ENCODE peak calls at places on chromosomes 11 and 22, in seven cellular contexts. One of them, this sample, is unnamed.

GRCh38 chr11:37449146-37449545 is 851.1 kb upstream of the RAG2 start:
- DNase-seq in activated CD4-positive, alpha-beta T cell treated with anti-CD3 and anti-CD28 coated beads, Interleukin-2, amount 10 ng/mL, durations not matched to agents 7 days and 5 days: no peak
- DNase-seq in mucosa of descending colon: no peak
- DNase-seq in NCI-H774: no peak
- DNase-seq in GM23248: peak
- DNase-seq in breast epithelium: no peak
- DNase-seq in ELF-1: peak
- DNase-seq in this sample: no peak

GRCh38 chr11:117621226-117621625 is 175.8 kb downstream of the DSCAML1 start:
- DNase-seq in GM23248: peak
- DNase-seq in mucosa of descending colon: no peak
- DNase-seq in breast epithelium: no peak
- DNase-seq in activated CD4-positive, alpha-beta T cell treated with anti-CD3 and anti-CD28 coated beads, Interleukin-2, amount 10 ng/mL, durations not matched to agents 7 days and 5 days: peak
- DNase-seq in NCI-H774: no peak
- DNase-seq in ELF-1: no peak
- DNase-seq in this sample: no peak

GRCh38 chr11:84800755-84801346 is 826.3 kb downstream of the DLG2 start:
- DNase-seq in NCI-H774: no peak
- DNase-seq in ELF-1: no peak
- DNase-seq in activated CD4-positive, alpha-beta T cell treated with anti-CD3 and anti-CD28 coated beads, Interleukin-2, amount 10 ng/mL, durations not matched to agents 7 days and 5 days: no peak
- DNase-seq in mucosa of descending colon: no peak
- DNase-seq in breast epithelium: no peak
- DNase-seq in GM23248: peak
- DNase-seq in this sample: no peak

GRCh38 chr11:109729761-109730160 is 307.8 kb downstream of the C11orf87 start:
- DNase-seq in NCI-H774: peak
- DNase-seq in ELF-1: peak
- DNase-seq in breast epithelium: no peak
- DNase-seq in mucosa of descending colon: peak
- DNase-seq in activated CD4-positive, alpha-beta T cell treated with anti-CD3 and anti-CD28 coated beads, Interleukin-2, amount 10 ng/mL, durations not matched to agents 7 days and 5 days: no peak
- DNase-seq in GM23248: no peak
- DNase-seq in this sample: no peak

GRCh38 chr11:46649180-46649738 is 31.9 kb downstream of the ATG13 start:
- DNase-seq in activated CD4-positive, alpha-beta T cell treated with anti-CD3 and anti-CD28 coated beads, Interleukin-2, amount 10 ng/mL, durations not matched to agents 7 days and 5 days: no peak
- DNase-seq in GM23248: peak
- DNase-seq in NCI-H774: no peak
- DNase-seq in mucosa of descending colon: no peak
- DNase-seq in ELF-1: peak
- DNase-seq in breast epithelium: no peak
- DNase-seq in this sample: no peak

GRCh38 chr11:61111786-61112517 is 9.7 kb downstream of the CD5 start:
- DNase-seq in ELF-1: no peak
- DNase-seq in mucosa of descending colon: no peak
- DNase-seq in GM23248: no peak
- DNase-seq in NCI-H774: no peak
- DNase-seq in breast epithelium: no peak
- DNase-seq in activated CD4-positive, alpha-beta T cell treated with anti-CD3 and anti-CD28 coated beads, Interleukin-2, amount 10 ng/mL, durations not matched to agents 7 days and 5 days: peak
- DNase-seq in this sample: peak

GRCh38 chr22:20906387-20906767 is 10.8 kb upstream of the CRKL start:
- DNase-seq in NCI-H774: no peak
- DNase-seq in GM23248: no peak
- DNase-seq in mucosa of descending colon: no peak
- DNase-seq in ELF-1: no peak
- DNase-seq in activated CD4-positive, alpha-beta T cell treated with anti-CD3 and anti-CD28 coated beads, Interleukin-2, amount 10 ng/mL, durations not matched to agents 7 days and 5 days: no peak
- DNase-seq in breast epithelium: no peak
- DNase-seq in this sample: no peak

GRCh38 chr11:120131941-120132644 is 5.8 kb downstream of the TRIM29 start:
- DNase-seq in mucosa of descending colon: peak
- DNase-seq in activated CD4-positive, alpha-beta T cell treated with anti-CD3 and anti-CD28 coated beads, Interleukin-2, amount 10 ng/mL, durations not matched to agents 7 days and 5 days: no peak
- DNase-seq in breast epithelium: peak
- DNase-seq in ELF-1: no peak
- DNase-seq in NCI-H774: peak
- DNase-seq in GM23248: no peak
- DNase-seq in this sample: no peak

GRCh38 chr11:134498326-134499139 is 86.5 kb upstream of the B3GAT1 start:
- DNase-seq in mucosa of descending colon: peak
- DNase-seq in NCI-H774: no peak
- DNase-seq in activated CD4-positive, alpha-beta T cell treated with anti-CD3 and anti-CD28 coated beads, Interleukin-2, amount 10 ng/mL, durations not matched to agents 7 days and 5 days: no peak
- DNase-seq in ELF-1: no peak
- DNase-seq in GM23248: no peak
- DNase-seq in breast epithelium: peak
- DNase-seq in this sample: no peak

GRCh38 chr11:126925321-126926093 is 75.1 kb downstream of the KIRREL3 start:
- DNase-seq in activated CD4-positive, alpha-beta T cell treated with anti-CD3 and anti-CD28 coated beads, Interleukin-2, amount 10 ng/mL, durations not matched to agents 7 days and 5 days: no peak
- DNase-seq in NCI-H774: no peak
- DNase-seq in breast epithelium: no peak
- DNase-seq in mucosa of descending colon: no peak
- DNase-seq in GM23248: peak
- DNase-seq in ELF-1: no peak
- DNase-seq in this sample: no peak

GRCh38 chr22:44925465-44926123 is 84.2 kb downstream of the PHF21B start:
- DNase-seq in mucosa of descending colon: no peak
- DNase-seq in breast epithelium: no peak
- DNase-seq in ELF-1: no peak
- DNase-seq in activated CD4-positive, alpha-beta T cell treated with anti-CD3 and anti-CD28 coated beads, Interleukin-2, amount 10 ng/mL, durations not matched to agents 7 days and 5 days: no peak
- DNase-seq in GM23248: no peak
- DNase-seq in NCI-H774: no peak
- DNase-seq in this sample: no peak

GRCh38 chr11:116287866-116288265 is 484.9 kb downstream of the BUD13 start:
- DNase-seq in ELF-1: no peak
- DNase-seq in NCI-H774: no peak
- DNase-seq in breast epithelium: no peak
- DNase-seq in activated CD4-positive, alpha-beta T cell treated with anti-CD3 and anti-CD28 coated beads, Interleukin-2, amount 10 ng/mL, durations not matched to agents 7 days and 5 days: no peak
- DNase-seq in GM23248: no peak
- DNase-seq in mucosa of descending colon: no peak
- DNase-seq in this sample: no peak

GRCh38 chr22:42637555-42637954 is 2.8 kb downstream of the ATP5MGL start:
- DNase-seq in ELF-1: no peak
- DNase-seq in mucosa of descending colon: no peak
- DNase-seq in breast epithelium: no peak
- DNase-seq in NCI-H774: no peak
- DNase-seq in activated CD4-positive, alpha-beta T cell treated with anti-CD3 and anti-CD28 coated beads, Interleukin-2, amount 10 ng/mL, durations not matched to agents 7 days and 5 days: no peak
- DNase-seq in GM23248: no peak
- DNase-seq in this sample: no peak

GRCh38 chr11:86743223-86744118 is 56.9 kb upstream of the PRSS23 start:
- DNase-seq in NCI-H774: peak
- DNase-seq in mucosa of descending colon: no peak
- DNase-seq in activated CD4-positive, alpha-beta T cell treated with anti-CD3 and anti-CD28 coated beads, Interleukin-2, amount 10 ng/mL, durations not matched to agents 7 days and 5 days: no peak
- DNase-seq in breast epithelium: no peak
- DNase-seq in ELF-1: peak
- DNase-seq in GM23248: peak
- DNase-seq in this sample: no peak

GRCh38 chr11:100629671-100630070 is 57.4 kb upstream of the ARHGAP42 start:
- DNase-seq in mucosa of descending colon: no peak
- DNase-seq in activated CD4-positive, alpha-beta T cell treated with anti-CD3 and anti-CD28 coated beads, Interleukin-2, amount 10 ng/mL, durations not matched to agents 7 days and 5 days: no peak
- DNase-seq in breast epithelium: no peak
- DNase-seq in ELF-1: peak
- DNase-seq in NCI-H774: no peak
- DNase-seq in GM23248: no peak
- DNase-seq in this sample: no peak

GRCh38 chr11:111344032-111344431 is 35.0 kb downstream of the POU2AF1 start:
- DNase-seq in mucosa of descending colon: no peak
- DNase-seq in ELF-1: no peak
- DNase-seq in NCI-H774: no peak
- DNase-seq in GM23248: peak
- DNase-seq in breast epithelium: no peak
- DNase-seq in activated CD4-positive, alpha-beta T cell treated with anti-CD3 and anti-CD28 coated beads, Interleukin-2, amount 10 ng/mL, durations not matched to agents 7 days and 5 days: no peak
- DNase-seq in this sample: no peak

GRCh38 chr11:45266693-45267451 is 19.3 kb downstream of the SYT13 start:
- DNase-seq in mucosa of descending colon: peak
- DNase-seq in NCI-H774: no peak
- DNase-seq in ELF-1: peak
- DNase-seq in activated CD4-positive, alpha-beta T cell treated with anti-CD3 and anti-CD28 coated beads, Interleukin-2, amount 10 ng/mL, durations not matched to agents 7 days and 5 days: peak
- DNase-seq in breast epithelium: no peak
- DNase-seq in GM23248: no peak
- DNase-seq in this sample: no peak

GRCh38 chr11:36557991-36558390 is 9.8 kb upstream of the RAG1 start:
- DNase-seq in activated CD4-positive, alpha-beta T cell treated with anti-CD3 and anti-CD28 coated beads, Interleukin-2, amount 10 ng/mL, durations not matched to agents 7 days and 5 days: no peak
- DNase-seq in breast epithelium: no peak
- DNase-seq in GM23248: no peak
- DNase-seq in mucosa of descending colon: no peak
- DNase-seq in ELF-1: no peak
- DNase-seq in NCI-H774: no peak
- DNase-seq in this sample: no peak

GRCh38 chr11:46250071-46251052 is 27.1 kb upstream of the CREB3L1 start:
- DNase-seq in NCI-H774: no peak
- DNase-seq in activated CD4-positive, alpha-beta T cell treated with anti-CD3 and anti-CD28 coated beads, Interleukin-2, amount 10 ng/mL, durations not matched to agents 7 days and 5 days: no peak
- DNase-seq in breast epithelium: no peak
- DNase-seq in ELF-1: no peak
- DNase-seq in mucosa of descending colon: no peak
- DNase-seq in GM23248: peak
- DNase-seq in this sample: no peak

GRCh38 chr11:61083601-61084147 is 18.6 kb upstream of the CD5 start:
- DNase-seq in GM23248: no peak
- DNase-seq in mucosa of descending colon: no peak
- DNase-seq in breast epithelium: no peak
- DNase-seq in NCI-H774: no peak
- DNase-seq in ELF-1: no peak
- DNase-seq in activated CD4-positive, alpha-beta T cell treated with anti-CD3 and anti-CD28 coated beads, Interleukin-2, amount 10 ng/mL, durations not matched to agents 7 days and 5 days: peak
- DNase-seq in this sample: peak

GRCh38 chr11:132631956-132632355 is 900.3 kb downstream of the OPCML start:
- DNase-seq in mucosa of descending colon: no peak
- DNase-seq in activated CD4-positive, alpha-beta T cell treated with anti-CD3 and anti-CD28 coated beads, Interleukin-2, amount 10 ng/mL, durations not matched to agents 7 days and 5 days: no peak
- DNase-seq in ELF-1: no peak
- DNase-seq in breast epithelium: no peak
- DNase-seq in GM23248: peak
- DNase-seq in NCI-H774: no peak
- DNase-seq in this sample: no peak

GRCh38 chr22:19970479-19971275 is 29.1 kb upstream of the TXNRD2 start:
- DNase-seq in mucosa of descending colon: peak
- DNase-seq in GM23248: peak
- DNase-seq in NCI-H774: no peak
- DNase-seq in activated CD4-positive, alpha-beta T cell treated with anti-CD3 and anti-CD28 coated beads, Interleukin-2, amount 10 ng/mL, durations not matched to agents 7 days and 5 days: peak
- DNase-seq in breast epithelium: peak
- DNase-seq in ELF-1: peak
- DNase-seq in this sample: peak

GRCh38 chr11:61697093-61697492 is 16.9 kb downstream of the DAGLA start:
- DNase-seq in activated CD4-positive, alpha-beta T cell treated with anti-CD3 and anti-CD28 coated beads, Interleukin-2, amount 10 ng/mL, durations not matched to agents 7 days and 5 days: no peak
- DNase-seq in ELF-1: peak
- DNase-seq in breast epithelium: peak
- DNase-seq in GM23248: no peak
- DNase-seq in NCI-H774: no peak
- DNase-seq in mucosa of descending colon: no peak
- DNase-seq in this sample: no peak

GRCh38 chr22:34688825-34689224 is 377.1 kb upstream of the ISX start:
- DNase-seq in GM23248: no peak
- DNase-seq in breast epithelium: no peak
- DNase-seq in NCI-H774: no peak
- DNase-seq in ELF-1: no peak
- DNase-seq in activated CD4-positive, alpha-beta T cell treated with anti-CD3 and anti-CD28 coated beads, Interleukin-2, amount 10 ng/mL, durations not matched to agents 7 days and 5 days: no peak
- DNase-seq in mucosa of descending colon: no peak
- DNase-seq in this sample: no peak

GRCh38 chr22:17781319-17782031 is 7.2 kb upstream of the BID start:
- DNase-seq in GM23248: peak
- DNase-seq in NCI-H774: no peak
- DNase-seq in breast epithelium: no peak
- DNase-seq in activated CD4-positive, alpha-beta T cell treated with anti-CD3 and anti-CD28 coated beads, Interleukin-2, amount 10 ng/mL, durations not matched to agents 7 days and 5 days: no peak
- DNase-seq in mucosa of descending colon: no peak
- DNase-seq in ELF-1: no peak
- DNase-seq in this sample: peak

GRCh38 chr11:68973219-68973618 is 7.6 kb downstream of the MRGPRD start:
- DNase-seq in NCI-H774: no peak
- DNase-seq in activated CD4-positive, alpha-beta T cell treated with anti-CD3 and anti-CD28 coated beads, Interleukin-2, amount 10 ng/mL, durations not matched to agents 7 days and 5 days: no peak
- DNase-seq in breast epithelium: peak
- DNase-seq in mucosa of descending colon: no peak
- DNase-seq in ELF-1: no peak
- DNase-seq in GM23248: no peak
- DNase-seq in this sample: peak

GRCh38 chr11:126358763-126359160 is 3.3 kb downstream of the ST3GAL4 start:
- DNase-seq in ELF-1: no peak
- DNase-seq in GM23248: no peak
- DNase-seq in mucosa of descending colon: peak
- DNase-seq in breast epithelium: peak
- DNase-seq in activated CD4-positive, alpha-beta T cell treated with anti-CD3 and anti-CD28 coated beads, Interleukin-2, amount 10 ng/mL, durations not matched to agents 7 days and 5 days: no peak
- DNase-seq in NCI-H774: no peak
- DNase-seq in this sample: no peak

GRCh38 chr11:11451501-11452005 is 98.5 kb upstream of the CSNK2A3 start:
- DNase-seq in NCI-H774: no peak
- DNase-seq in mucosa of descending colon: no peak
- DNase-seq in GM23248: no peak
- DNase-seq in breast epithelium: no peak
- DNase-seq in activated CD4-positive, alpha-beta T cell treated with anti-CD3 and anti-CD28 coated beads, Interleukin-2, amount 10 ng/mL, durations not matched to agents 7 days and 5 days: no peak
- DNase-seq in ELF-1: no peak
- DNase-seq in this sample: no peak

GRCh38 chr11:73072935-73073481 is 69.1 kb downstream of the FCHSD2 start:
- DNase-seq in activated CD4-positive, alpha-beta T cell treated with anti-CD3 and anti-CD28 coated beads, Interleukin-2, amount 10 ng/mL, durations not matched to agents 7 days and 5 days: peak
- DNase-seq in GM23248: peak
- DNase-seq in NCI-H774: peak
- DNase-seq in mucosa of descending colon: no peak
- DNase-seq in ELF-1: no peak
- DNase-seq in breast epithelium: no peak
- DNase-seq in this sample: no peak

GRCh38 chr22:41308054-41308453 is 6.7 kb downstream of the ZC3H7B start:
- DNase-seq in mucosa of descending colon: no peak
- DNase-seq in GM23248: peak
- DNase-seq in ELF-1: no peak
- DNase-seq in activated CD4-positive, alpha-beta T cell treated with anti-CD3 and anti-CD28 coated beads, Interleukin-2, amount 10 ng/mL, durations not matched to agents 7 days and 5 days: no peak
- DNase-seq in NCI-H774: no peak
- DNase-seq in breast epithelium: no peak
- DNase-seq in this sample: no peak

GRCh38 chr11:8689726-8690255 is 7.2 kb downstream of the RPL27A start:
- DNase-seq in ELF-1: no peak
- DNase-seq in breast epithelium: no peak
- DNase-seq in activated CD4-positive, alpha-beta T cell treated with anti-CD3 and anti-CD28 coated beads, Interleukin-2, amount 10 ng/mL, durations not matched to agents 7 days and 5 days: no peak
- DNase-seq in mucosa of descending colon: no peak
- DNase-seq in GM23248: peak
- DNase-seq in NCI-H774: no peak
- DNase-seq in this sample: no peak

GRCh38 chr11:123174196-123175183 is 20.6 kb downstream of the CLMP start:
- DNase-seq in ELF-1: peak
- DNase-seq in activated CD4-positive, alpha-beta T cell treated with anti-CD3 and anti-CD28 coated beads, Interleukin-2, amount 10 ng/mL, durations not matched to agents 7 days and 5 days: no peak
- DNase-seq in NCI-H774: no peak
- DNase-seq in mucosa of descending colon: no peak
- DNase-seq in breast epithelium: no peak
- DNase-seq in GM23248: peak
- DNase-seq in this sample: no peak

GRCh38 chr11:44885065-44885777 is 65.5 kb downstream of the TP53I11 start:
- DNase-seq in breast epithelium: no peak
- DNase-seq in mucosa of descending colon: no peak
- DNase-seq in activated CD4-positive, alpha-beta T cell treated with anti-CD3 and anti-CD28 coated beads, Interleukin-2, amount 10 ng/mL, durations not matched to agents 7 days and 5 days: no peak
- DNase-seq in ELF-1: no peak
- DNase-seq in GM23248: no peak
- DNase-seq in NCI-H774: no peak
- DNase-seq in this sample: no peak

GRCh38 chr11:133995066-133995465 is 38.3 kb upstream of the IGSF9B start:
- DNase-seq in mucosa of descending colon: no peak
- DNase-seq in GM23248: no peak
- DNase-seq in breast epithelium: no peak
- DNase-seq in NCI-H774: no peak
- DNase-seq in ELF-1: no peak
- DNase-seq in activated CD4-positive, alpha-beta T cell treated with anti-CD3 and anti-CD28 coated beads, Interleukin-2, amount 10 ng/mL, durations not matched to agents 7 days and 5 days: no peak
- DNase-seq in this sample: no peak

GRCh38 chr22:30868663-30869385 is 99.8 kb downstream of the MORC2 start:
- DNase-seq in GM23248: peak
- DNase-seq in ELF-1: no peak
- DNase-seq in mucosa of descending colon: peak
- DNase-seq in NCI-H774: no peak
- DNase-seq in activated CD4-positive, alpha-beta T cell treated with anti-CD3 and anti-CD28 coated beads, Interleukin-2, amount 10 ng/mL, durations not matched to agents 7 days and 5 days: no peak
- DNase-seq in breast epithelium: peak
- DNase-seq in this sample: no peak

GRCh38 chr11:15901790-15902189 is 454.6 kb downstream of the SOX6 start:
- DNase-seq in activated CD4-positive, alpha-beta T cell treated with anti-CD3 and anti-CD28 coated beads, Interleukin-2, amount 10 ng/mL, durations not matched to agents 7 days and 5 days: no peak
- DNase-seq in NCI-H774: no peak
- DNase-seq in mucosa of descending colon: no peak
- DNase-seq in breast epithelium: no peak
- DNase-seq in ELF-1: no peak
- DNase-seq in GM23248: no peak
- DNase-seq in this sample: no peak